ENCODE peak calls at places on chromosomes 1 and 21, in seven cellular contexts. C, L, B, G, W, F and T are unnamed samples.

GRCh38 chr1:40110389-40110788 is 13.3 kb upstream of the PPT1 start:
- DNase-seq in C (no peak), L (no peak), B (no peak), G (no peak), W (no peak), F (no peak), T (no peak)

GRCh38 chr21:45578811-45579381 is 36.7 kb upstream of the SLC19A1 start:
- DNase-seq in C (no peak), L (no peak), B (no peak), G (no peak), W (peak; percentile 11), F (no peak), T (no peak)

GRCh38 chr1:59292557-59292956 is 4.3 kb upstream of the FGGY start:
- DNase-seq in C (no peak), L (no peak), B (no peak), G (peak; percentile 82), W (no peak), F (no peak), T (no peak)

GRCh38 chr1:53878492-53879105 is 11.0 kb downstream of the YIPF1 start:
- DNase-seq in C (peak; percentile 76), L (no peak), B (no peak), G (no peak), W (no peak), F (no peak), T (peak; percentile 13)

GRCh38 chr1:61980561-61980960 is 214.1 kb upstream of the L1TD1 start:
- DNase-seq in C (no peak), L (no peak), B (no peak), G (no peak), W (peak; percentile 75), F (no peak), T (no peak)

GRCh38 chr1:87999852-88000251 is 671.2 kb downstream of the LMO4 start:
- DNase-seq in C (no peak), L (no peak), B (no peak), G (no peak), W (no peak), F (no peak), T (no peak)

GRCh38 chr1:84344286-84344685 is 42.8 kb downstream of the SAMD13 start:
- DNase-seq in C (no peak), L (no peak), B (no peak), G (no peak), W (no peak), F (no peak), T (no peak)

GRCh38 chr1:117147856-117148588 is 26.5 kb upstream of the TRIM45 start:
- DNase-seq in C (peak; percentile 95), L (peak; percentile 24), B (no peak), G (no peak), W (no peak), F (no peak), T (no peak)

GRCh38 chr1:98975113-98975512 is 29.5 kb downstream of the PLPPR5 start:
- DNase-seq in C (peak; percentile 48), L (no peak), B (no peak), G (no peak), W (no peak), F (no peak), T (no peak)

GRCh38 chr1:51575406-51576084 is 41.3 kb upstream of the OSBPL9 start:
- DNase-seq in C (no peak), L (no peak), B (peak; percentile 31), G (no peak), W (no peak), F (no peak), T (no peak)

GRCh38 chr1:114026797-114027196 is 47.5 kb downstream of the OLFML3 start:
- DNase-seq in C (no peak), L (no peak), B (no peak), G (no peak), W (no peak), F (no peak), T (no peak)

GRCh38 chr1:10031461-10031860 is 1.3 kb upstream of the UBE4B start:
- DNase-seq in C (peak; percentile 62), L (no peak), B (no peak), G (no peak), W (no peak), F (no peak), T (no peak)

GRCh38 chr1:117838911-117839310 is 90.5 kb downstream of the GDAP2 start:
- DNase-seq in C (peak; percentile 85), L (no peak), B (no peak), G (no peak), W (no peak), F (no peak), T (no peak)

GRCh38 chr1:206471993-206472392 is 1.7 kb downstream of the IKBKE start:
- DNase-seq in C (no peak), L (no peak), B (no peak), G (no peak), W (no peak), F (no peak), T (no peak)

GRCh38 chr1:212218911-212219310 is 66.3 kb upstream of the PPP2R5A start:
- DNase-seq in C (no peak), L (no peak), B (no peak), G (no peak), W (no peak), F (no peak), T (peak; percentile 77)

GRCh38 chr1:172746091-172746949 is 87.4 kb downstream of the FASLG start:
- DNase-seq in C (peak; percentile 100), L (peak; percentile 34), B (peak; percentile 81), G (no peak), W (no peak), F (no peak), T (peak; percentile 94)

DNA sequence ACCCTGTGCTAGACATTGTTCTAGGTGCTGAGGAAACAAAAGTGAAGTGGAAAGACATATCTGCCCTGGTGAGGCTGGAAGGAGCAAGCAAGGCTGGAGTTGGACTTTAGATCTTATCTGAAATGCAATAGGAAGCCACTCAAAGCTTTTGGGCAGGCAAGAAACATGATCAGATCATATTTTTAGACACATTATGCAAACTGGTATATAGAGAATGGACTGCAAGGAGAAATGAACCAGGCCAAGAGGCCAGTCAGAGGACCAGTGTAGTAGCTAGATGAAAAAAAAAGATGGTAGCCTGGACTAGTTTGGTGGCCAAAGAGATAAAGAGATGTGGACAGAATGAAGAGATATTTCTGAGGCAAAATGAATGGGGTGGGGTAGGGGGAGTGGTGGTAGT is 46.3 kb downstream of the CCN1 start:
- DNase-seq in C (no peak), L (no peak), B (no peak), G (no peak), W (no peak), F (no peak), T (no peak)
- H3K9me3 ChIP-seq in C (no peaks in the 10 kb centered on the region), L (peaks cover 2% of the 10 kb centered on the region), B (peaks cover 12% of the 10 kb centered on the region), G (peaks cover 7% of the 10 kb centered on the region), W (peaks cover 17% of the 10 kb centered on the region), F (peaks cover 2% of the 10 kb centered on the region), T (no peaks in the 10 kb centered on the region)

DNA sequence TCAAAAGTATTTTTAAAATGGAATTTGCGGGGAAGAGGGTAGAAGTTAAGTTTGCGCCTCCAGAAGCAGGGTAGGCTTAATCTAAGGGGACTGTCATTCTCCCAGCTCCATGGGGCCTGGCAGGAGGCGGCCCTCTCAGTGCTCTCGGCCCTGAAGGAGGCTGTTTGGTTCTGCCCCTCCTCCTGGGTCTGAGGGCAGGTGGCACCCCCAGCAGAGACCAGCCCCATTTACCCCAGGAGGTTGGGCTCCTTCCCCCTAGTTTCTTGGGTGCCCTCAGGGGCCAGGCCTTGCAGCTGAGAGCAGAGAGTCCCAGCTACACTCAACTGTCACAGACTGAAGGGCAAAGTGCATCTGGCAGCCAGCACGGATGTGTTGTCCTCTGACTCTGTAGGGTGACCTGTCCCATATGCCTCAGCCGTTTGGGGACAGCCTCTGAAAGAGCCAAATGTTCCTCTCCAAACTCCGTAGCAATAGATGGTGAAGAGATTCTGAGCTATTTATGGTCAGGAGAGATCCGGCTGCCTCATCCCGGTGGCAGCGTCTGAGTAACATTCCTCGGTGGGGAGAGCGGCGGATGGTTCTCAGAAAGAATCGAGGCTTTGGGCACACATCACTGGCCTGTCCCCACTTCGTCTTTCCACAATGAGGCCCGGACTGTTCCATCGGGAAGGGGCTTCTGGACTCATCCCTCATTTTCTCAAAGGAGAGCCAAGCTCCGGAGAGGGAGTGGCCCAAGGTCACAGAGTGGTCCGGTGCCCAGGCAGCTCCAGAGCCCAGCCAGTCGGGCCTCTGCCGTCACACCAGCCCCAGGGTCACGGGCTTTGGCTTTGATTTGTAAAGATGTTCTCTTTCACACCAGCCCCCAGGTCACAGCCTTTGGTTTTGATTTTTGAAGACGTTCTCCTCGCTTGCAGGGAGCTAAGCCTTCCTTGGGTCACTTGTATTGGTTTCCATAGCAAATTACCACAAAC is 424.2 kb upstream of the VAMP3 start:
- DNase-seq in C (no peak), L (no peak), B (no peak), G (no peak), W (no peak), F (no peak), T (no peak)
- TF ChIP-seq CTCF in C (no peak), L (no peak), B (no peak), G (no peak), W (no peak), F (no peak), T (no peak)

GRCh38 chr1:197029749-197030148 is 37.3 kb downstream of the F13B start:
- DNase-seq in C (peak; percentile 11), L (no peak), B (no peak), G (no peak), W (no peak), F (no peak), T (no peak)

GRCh38 chr1:197024460-197024859 is 42.6 kb downstream of the F13B start:
- DNase-seq in C (peak; percentile 9), L (no peak), B (no peak), G (no peak), W (no peak), F (no peak), T (no peak)

GRCh38 chr1:197021716-197022115 is 44.4 kb downstream of the CFHR5 start:
- DNase-seq in C (no peak), L (no peak), B (no peak), G (no peak), W (peak; percentile 46), F (no peak), T (no peak)

DNA sequence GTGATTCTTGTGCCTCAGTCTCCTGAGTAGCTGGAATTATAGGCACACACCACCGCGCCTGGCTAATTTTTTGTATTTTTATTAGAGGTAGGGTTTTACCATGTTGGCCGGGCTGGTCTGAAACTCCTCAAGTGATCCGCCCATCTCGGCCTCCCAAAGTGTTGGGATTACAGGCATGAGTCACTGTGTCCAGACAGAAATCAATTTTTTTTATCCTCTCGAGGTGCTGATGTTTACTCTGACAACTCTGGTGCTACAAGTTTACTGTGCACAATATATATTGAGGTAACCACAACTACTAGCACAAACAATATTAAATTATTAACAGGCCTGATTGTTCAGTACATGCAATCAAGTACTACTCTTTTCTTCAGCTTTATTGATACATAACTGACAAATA is 39.7 kb downstream of the F13B start:
- DNase-seq in C (peak; percentile 59), L (no peak), B (no peak), G (no peak), W (no peak), F (no peak), T (no peak)
- H3K27ac ChIP-seq in C (no peak overlapping the region), L (no peak overlapping the region), B (no peak overlapping the region), G (no peak overlapping the region), W (no peak overlapping the region), F (no peak overlapping the region), T (no peak overlapping the region)

DNA sequence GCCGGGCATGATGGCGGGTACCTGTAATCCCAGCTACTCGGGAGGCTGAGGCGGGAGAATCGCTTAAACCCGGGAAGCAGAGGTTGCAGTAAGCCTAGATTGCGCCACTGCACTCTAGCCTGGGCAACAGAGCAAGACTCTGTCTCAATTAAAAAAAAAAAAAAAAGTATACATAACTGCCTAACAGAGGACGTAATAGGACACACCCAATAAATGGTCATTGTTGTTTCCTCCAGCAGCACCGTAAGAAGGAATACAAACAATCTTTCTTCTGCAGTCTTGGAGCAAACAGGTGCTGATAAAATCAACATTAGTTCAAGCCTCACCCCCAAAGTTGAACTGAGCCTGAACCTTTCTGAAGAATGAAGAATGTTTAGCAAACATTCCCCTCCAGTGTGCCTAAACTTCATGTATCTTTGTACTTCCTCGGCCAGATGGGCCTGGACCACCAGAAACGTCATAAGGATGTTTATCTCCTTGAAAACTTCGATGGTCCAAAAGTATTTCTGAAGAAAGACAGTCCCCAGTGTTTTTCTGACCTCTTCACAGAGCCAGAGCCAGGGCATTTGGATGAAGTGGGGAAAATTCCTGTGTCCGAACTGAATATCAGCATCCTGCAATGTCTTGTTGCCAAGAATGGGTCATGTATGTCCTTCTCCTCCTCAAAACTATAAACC is 136.8 kb upstream of the F3 start:
- DNase-seq in C (no peak), L (no peak), B (no peak), G (no peak), W (peak; percentile 9), F (no peak), T (no peak)
- H3K9me3 ChIP-seq in C (no peaks in the 10 kb centered on the region), L (no peaks in the 10 kb centered on the region), B (no peaks in the 10 kb centered on the region), G (no peaks in the 10 kb centered on the region), W (no peaks in the 10 kb centered on the region), F (no peaks in the 10 kb centered on the region), T (no peaks in the 10 kb centered on the region)